ENCODE peak calls at places on chromosomes 12 and 14, in six cellular contexts. One of them, this sample, is unnamed.

GRCh38 chr12:70549340-70550179 is 87.7 kb downstream of the PTPRB start:
- DNase-seq in GM12878: no peak
- DNase-seq in mammary epithelial cell: no peak
- DNase-seq in ovary: no peak
- DNase-seq in naive thymus-derived CD4-positive, alpha-beta T cell: no peak
- DNase-seq in psoas muscle: no peak
- DNase-seq in this sample: no peak

GRCh38 chr12:68434391-68435007 is 102.3 kb upstream of the MDM1 start:
- DNase-seq in naive thymus-derived CD4-positive, alpha-beta T cell: no peak
- DNase-seq in ovary: no peak
- DNase-seq in mammary epithelial cell: peak; percentile 29
- DNase-seq in GM12878: no peak
- DNase-seq in psoas muscle: no peak
- DNase-seq in this sample: no peak

GRCh38 chr14:39030209-39030608 is 72.8 kb downstream of the SEC23A start:
- DNase-seq in GM12878: no peak
- DNase-seq in naive thymus-derived CD4-positive, alpha-beta T cell: no peak
- DNase-seq in psoas muscle: no peak
- DNase-seq in ovary: no peak
- DNase-seq in mammary epithelial cell: no peak
- DNase-seq in this sample: no peak

GRCh38 chr12:109724321-109724892 is 10.8 kb downstream of the FAM222A start:
- DNase-seq in GM12878: no peak
- DNase-seq in naive thymus-derived CD4-positive, alpha-beta T cell: no peak
- DNase-seq in mammary epithelial cell: no peak
- DNase-seq in psoas muscle: no peak
- DNase-seq in ovary: no peak
- DNase-seq in this sample: peak; percentile 68

GRCh38 chr12:76268267-76268666 is 79.9 kb downstream of the BBS10 start:
- DNase-seq in psoas muscle: no peak
- DNase-seq in naive thymus-derived CD4-positive, alpha-beta T cell: no peak
- DNase-seq in mammary epithelial cell: no peak
- DNase-seq in GM12878: no peak
- DNase-seq in ovary: no peak
- DNase-seq in this sample: no peak

GRCh38 chr12:117334098-117334497 is 27.3 kb downstream of the NOS1 start:
- DNase-seq in psoas muscle: no peak
- DNase-seq in GM12878: no peak
- DNase-seq in ovary: no peak
- DNase-seq in mammary epithelial cell: no peak
- DNase-seq in naive thymus-derived CD4-positive, alpha-beta T cell: no peak
- DNase-seq in this sample: no peak

GRCh38 chr14:71212093-71212492 is 304.8 kb downstream of the PCNX1 start:
- DNase-seq in naive thymus-derived CD4-positive, alpha-beta T cell: no peak
- DNase-seq in psoas muscle: no peak
- DNase-seq in ovary: no peak
- DNase-seq in GM12878: no peak
- DNase-seq in mammary epithelial cell: no peak
- DNase-seq in this sample: no peak

GRCh38 chr14:97719931-97720330 is 922.7 kb downstream of the VRK1 start:
- DNase-seq in GM12878: no peak
- DNase-seq in ovary: no peak
- DNase-seq in naive thymus-derived CD4-positive, alpha-beta T cell: no peak
- DNase-seq in psoas muscle: no peak
- DNase-seq in mammary epithelial cell: no peak
- DNase-seq in this sample: no peak

GRCh38 chr12:105993766-105994165 is 145.0 kb downstream of the NUAK1 start:
- DNase-seq in mammary epithelial cell: no peak
- DNase-seq in naive thymus-derived CD4-positive, alpha-beta T cell: no peak
- DNase-seq in ovary: no peak
- DNase-seq in psoas muscle: no peak
- DNase-seq in GM12878: no peak
- DNase-seq in this sample: no peak

GRCh38 chr14:73252491-73253322 is 15.4 kb downstream of the PAPLN start:
- DNase-seq in psoas muscle: no peak
- DNase-seq in ovary: no peak
- DNase-seq in naive thymus-derived CD4-positive, alpha-beta T cell: no peak
- DNase-seq in GM12878: no peak
- DNase-seq in mammary epithelial cell: no peak
- DNase-seq in this sample: peak; percentile 44

GRCh38 chr14:35687335-35687939 is 121.7 kb downstream of the RALGAPA1 start:
- DNase-seq in naive thymus-derived CD4-positive, alpha-beta T cell: no peak
- DNase-seq in mammary epithelial cell: peak; percentile 25
- DNase-seq in GM12878: peak; percentile 2
- DNase-seq in ovary: no peak
- DNase-seq in psoas muscle: no peak
- DNase-seq in this sample: no peak

GRCh38 chr14:59356783-59357182 is 108.4 kb downstream of the GPR135 start:
- DNase-seq in mammary epithelial cell: no peak
- DNase-seq in GM12878: peak; percentile 57
- DNase-seq in ovary: no peak
- DNase-seq in psoas muscle: no peak
- DNase-seq in naive thymus-derived CD4-positive, alpha-beta T cell: no peak
- DNase-seq in this sample: no peak

DNA sequence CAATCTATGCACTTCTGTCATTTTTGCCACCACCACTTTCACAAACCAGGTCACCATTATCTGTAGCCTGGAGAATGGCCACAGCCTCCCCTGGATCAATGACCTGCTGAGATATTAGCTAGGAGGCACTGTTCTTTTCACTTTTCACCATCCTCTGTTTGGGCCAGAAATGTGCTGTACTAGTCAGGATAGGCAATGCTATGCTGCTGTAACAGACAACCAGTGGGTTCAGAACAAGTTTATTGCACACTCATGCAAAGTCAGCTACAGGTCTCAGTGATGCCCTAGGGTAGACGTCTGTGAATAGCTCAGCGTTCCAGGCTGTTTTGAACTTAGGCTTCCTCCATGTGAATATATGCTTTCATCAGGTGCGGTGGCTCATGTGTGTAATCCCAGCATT is 231.5 kb downstream of the SUDS3 start:
- DNase-seq in naive thymus-derived CD4-positive, alpha-beta T cell: no peak
- DNase-seq in mammary epithelial cell: no peak
- DNase-seq in psoas muscle: no peak
- DNase-seq in GM12878: no peak
- DNase-seq in ovary: no peak
- DNase-seq in this sample: no peak
- H3K4me1 ChIP-seq in naive thymus-derived CD4-positive, alpha-beta T cell: no peaks in the 10 kb centered on the region
- H3K4me1 ChIP-seq in mammary epithelial cell: no peaks in the 10 kb centered on the region
- H3K4me1 ChIP-seq in psoas muscle: no peaks in the 10 kb centered on the region
- H3K4me1 ChIP-seq in GM12878: no peaks in the 10 kb centered on the region
- H3K4me1 ChIP-seq in ovary: no peaks in the 10 kb centered on the region
- H3K4me1 ChIP-seq in this sample: no peaks in the 10 kb centered on the region

DNA sequence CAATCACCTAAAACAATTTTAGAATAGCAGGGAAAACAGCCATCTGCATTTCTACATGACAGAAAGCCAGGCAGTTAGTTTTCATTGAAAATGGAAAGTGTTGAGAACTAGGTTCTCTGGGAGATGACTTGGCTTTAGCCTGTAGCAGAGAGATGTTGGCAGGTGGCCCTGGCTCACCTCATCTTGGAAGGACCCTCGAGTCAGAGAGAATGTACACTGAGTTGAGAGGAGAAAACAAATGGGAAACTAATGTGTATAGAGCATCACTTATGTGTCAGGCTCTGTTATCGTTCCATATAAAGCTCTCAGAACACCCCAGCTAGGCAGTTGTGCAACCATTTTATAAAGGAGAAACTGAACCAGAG is 51.9 kb downstream of the SUSD6 start:
- DNase-seq in GM12878: no peak
- DNase-seq in naive thymus-derived CD4-positive, alpha-beta T cell: no peak
- DNase-seq in psoas muscle: no peak
- DNase-seq in mammary epithelial cell: no peak
- DNase-seq in ovary: no peak
- DNase-seq in this sample: no peak
- H3K4me1 ChIP-seq in GM12878: peaks cover 44% of the 10 kb centered on the region
- H3K4me1 ChIP-seq in naive thymus-derived CD4-positive, alpha-beta T cell: peaks cover 42% of the 10 kb centered on the region
- H3K4me1 ChIP-seq in psoas muscle: peaks cover 65% of the 10 kb centered on the region
- H3K4me1 ChIP-seq in mammary epithelial cell: peaks cover 37% of the 10 kb centered on the region
- H3K4me1 ChIP-seq in ovary: peaks cover 35% of the 10 kb centered on the region
- H3K4me1 ChIP-seq in this sample: peaks cover 36% of the 10 kb centered on the region

GRCh38 chr12:120366341-120366705 is 2.6 kb downstream of the MSI1 start:
- DNase-seq in psoas muscle: no peak
- DNase-seq in naive thymus-derived CD4-positive, alpha-beta T cell: no peak
- DNase-seq in ovary: no peak
- DNase-seq in GM12878: no peak
- DNase-seq in mammary epithelial cell: no peak
- DNase-seq in this sample: no peak
- H3K4me1 ChIP-seq in psoas muscle: no peaks in the 10 kb centered on the region
- H3K4me1 ChIP-seq in naive thymus-derived CD4-positive, alpha-beta T cell: peaks cover 5% of the 10 kb centered on the region
- H3K4me1 ChIP-seq in ovary: peaks cover 6% of the 10 kb centered on the region
- H3K4me1 ChIP-seq in GM12878: no peaks in the 10 kb centered on the region
- H3K4me1 ChIP-seq in mammary epithelial cell: no peaks in the 10 kb centered on the region
- H3K4me1 ChIP-seq in this sample: no peaks in the 10 kb centered on the region

GRCh38 chr14:95140060-95140858 is 17.1 kb downstream of the DICER1 start:
- DNase-seq in psoas muscle: no peak
- DNase-seq in ovary: no peak
- DNase-seq in GM12878: no peak
- DNase-seq in naive thymus-derived CD4-positive, alpha-beta T cell: no peak
- DNase-seq in mammary epithelial cell: peak; percentile 73
- DNase-seq in this sample: no peak
- H3K4me1 ChIP-seq in psoas muscle: peaks cover 57% of the 10 kb centered on the region
- H3K4me1 ChIP-seq in ovary: peaks cover 9% of the 10 kb centered on the region
- H3K4me1 ChIP-seq in GM12878: peaks cover 22% of the 10 kb centered on the region
- H3K4me1 ChIP-seq in naive thymus-derived CD4-positive, alpha-beta T cell: peaks cover 29% of the 10 kb centered on the region
- H3K4me1 ChIP-seq in mammary epithelial cell: peaks cover 10% of the 10 kb centered on the region
- H3K4me1 ChIP-seq in this sample: peaks cover 4% of the 10 kb centered on the region